ENCODE peak calls at places on chromosomes 2 and 18, in eight cellular contexts. One of them, this sample, is unnamed.

GRCh38 chr2:152301131-152301530 is 33.8 kb upstream of the FMNL2 start:
- DNase-seq in IMR-90: no peak
- DNase-seq in A549: no peak
- DNase-seq in endothelial cell of umbilical vein: no peak
- DNase-seq in adrenal gland: no peak
- DNase-seq in transverse colon: no peak
- DNase-seq in ovary: no peak
- DNase-seq in upper lobe of left lung: no peak
- DNase-seq in this sample: no peak

GRCh38 chr2:101556033-101556459 is 81.1 kb upstream of the RFX8 start:
- DNase-seq in IMR-90: no peak
- DNase-seq in A549: no peak
- DNase-seq in endothelial cell of umbilical vein: no peak
- DNase-seq in adrenal gland: no peak
- DNase-seq in transverse colon: no peak
- DNase-seq in ovary: no peak
- DNase-seq in upper lobe of left lung: no peak
- DNase-seq in this sample: no peak

GRCh38 chr18:25169701-25170100 is 182.3 kb downstream of the ZNF521 start:
- DNase-seq in IMR-90: peak
- DNase-seq in A549: no peak
- DNase-seq in endothelial cell of umbilical vein: no peak
- DNase-seq in adrenal gland: no peak
- DNase-seq in transverse colon: no peak
- DNase-seq in ovary: no peak
- DNase-seq in upper lobe of left lung: no peak
- DNase-seq in this sample: no peak

GRCh38 chr2:72147303-72147970 is at the start of gene CYP26B1:
- DNase-seq in IMR-90: no peak
- DNase-seq in A549: no peak
- DNase-seq in endothelial cell of umbilical vein: peak
- DNase-seq in adrenal gland: peak
- DNase-seq in transverse colon: no peak
- DNase-seq in ovary: peak
- DNase-seq in upper lobe of left lung: no peak
- DNase-seq in this sample: no peak

GRCh38 chr2:182446087-182446486 is 19.3 kb upstream of the PDE1A start:
- DNase-seq in IMR-90: no peak
- DNase-seq in A549: no peak
- DNase-seq in endothelial cell of umbilical vein: no peak
- DNase-seq in adrenal gland: no peak
- DNase-seq in transverse colon: no peak
- DNase-seq in ovary: no peak
- DNase-seq in upper lobe of left lung: no peak
- DNase-seq in this sample: no peak

GRCh38 chr2:95799490-95799889 is 192.1 kb downstream of the ANKRD36C start:
- DNase-seq in IMR-90: no peak
- DNase-seq in A549: no peak
- DNase-seq in endothelial cell of umbilical vein: no peak
- DNase-seq in adrenal gland: no peak
- DNase-seq in transverse colon: no peak
- DNase-seq in ovary: no peak
- DNase-seq in upper lobe of left lung: no peak
- DNase-seq in this sample: no peak

GRCh38 chr2:99956232-99957030 is 186.0 kb downstream of the AFF3 start:
- DNase-seq in IMR-90: no peak
- DNase-seq in A549: no peak
- DNase-seq in endothelial cell of umbilical vein: no peak
- DNase-seq in adrenal gland: no peak
- DNase-seq in transverse colon: no peak
- DNase-seq in ovary: no peak
- DNase-seq in upper lobe of left lung: no peak
- DNase-seq in this sample: no peak

GRCh38 chr2:30979822-30980245 is 158.4 kb downstream of the GALNT14 start:
- DNase-seq in IMR-90: peak
- DNase-seq in A549: peak
- DNase-seq in endothelial cell of umbilical vein: no peak
- DNase-seq in adrenal gland: peak
- DNase-seq in transverse colon: no peak
- DNase-seq in ovary: peak
- DNase-seq in upper lobe of left lung: no peak
- DNase-seq in this sample: no peak

GRCh38 chr2:232268631-232269030 is 109.9 kb upstream of the ALPP start:
- DNase-seq in IMR-90: no peak
- DNase-seq in A549: no peak
- DNase-seq in endothelial cell of umbilical vein: no peak
- DNase-seq in adrenal gland: no peak
- DNase-seq in transverse colon: no peak
- DNase-seq in ovary: no peak
- DNase-seq in upper lobe of left lung: no peak
- DNase-seq in this sample: no peak

GRCh38 chr2:152480870-152481269 is 145.9 kb downstream of the FMNL2 start:
- DNase-seq in IMR-90: no peak
- DNase-seq in A549: no peak
- DNase-seq in endothelial cell of umbilical vein: no peak
- DNase-seq in adrenal gland: no peak
- DNase-seq in transverse colon: no peak
- DNase-seq in ovary: no peak
- DNase-seq in upper lobe of left lung: no peak
- DNase-seq in this sample: no peak

GRCh38 chr2:219736196-219736595 is 108.8 kb downstream of the SLC4A3 start:
- DNase-seq in IMR-90: peak
- DNase-seq in A549: peak
- DNase-seq in endothelial cell of umbilical vein: peak
- DNase-seq in adrenal gland: no peak
- DNase-seq in transverse colon: no peak
- DNase-seq in ovary: no peak
- DNase-seq in upper lobe of left lung: no peak
- DNase-seq in this sample: no peak

GRCh38 chr2:241350530-241350877 is 5.6 kb upstream of the FARP2 start:
- DNase-seq in IMR-90: no peak
- DNase-seq in A549: no peak
- DNase-seq in endothelial cell of umbilical vein: no peak
- DNase-seq in adrenal gland: no peak
- DNase-seq in transverse colon: no peak
- DNase-seq in ovary: no peak
- DNase-seq in upper lobe of left lung: no peak
- DNase-seq in this sample: no peak

GRCh38 chr2:31541853-31542252 is 38.9 kb downstream of the SRD5A2 start:
- DNase-seq in IMR-90: no peak
- DNase-seq in A549: no peak
- DNase-seq in endothelial cell of umbilical vein: no peak
- DNase-seq in adrenal gland: no peak
- DNase-seq in transverse colon: no peak
- DNase-seq in ovary: no peak
- DNase-seq in upper lobe of left lung: no peak
- DNase-seq in this sample: no peak

GRCh38 chr18:55779461-55779710 is 191.4 kb upstream of the TCF4 start:
- DNase-seq in IMR-90: no peak
- DNase-seq in A549: no peak
- DNase-seq in endothelial cell of umbilical vein: no peak
- DNase-seq in adrenal gland: no peak
- DNase-seq in transverse colon: no peak
- DNase-seq in ovary: no peak
- DNase-seq in upper lobe of left lung: peak
- DNase-seq in this sample: no peak

GRCh38 chr2:69221960-69222751 is 164.9 kb downstream of the GFPT1 start:
- DNase-seq in IMR-90: peak
- DNase-seq in A549: no peak
- DNase-seq in endothelial cell of umbilical vein: no peak
- DNase-seq in adrenal gland: no peak
- DNase-seq in transverse colon: no peak
- DNase-seq in ovary: no peak
- DNase-seq in upper lobe of left lung: no peak
- DNase-seq in this sample: no peak

GRCh38 chr2:117979911-117980341 is 33.9 kb downstream of the CCDC93 start:
- DNase-seq in IMR-90: no peak
- DNase-seq in A549: no peak
- DNase-seq in endothelial cell of umbilical vein: no peak
- DNase-seq in adrenal gland: no peak
- DNase-seq in transverse colon: no peak
- DNase-seq in ovary: no peak
- DNase-seq in upper lobe of left lung: no peak
- DNase-seq in this sample: no peak

GRCh38 chr2:103898561-103898960 is 955.4 kb upstream of the POU3F3 start:
- DNase-seq in IMR-90: no peak
- DNase-seq in A549: peak
- DNase-seq in endothelial cell of umbilical vein: no peak
- DNase-seq in adrenal gland: no peak
- DNase-seq in transverse colon: no peak
- DNase-seq in ovary: no peak
- DNase-seq in upper lobe of left lung: no peak
- DNase-seq in this sample: no peak

GRCh38 chr2:28958689-28959088 is 22.4 kb upstream of the TOGARAM2 start:
- DNase-seq in IMR-90: peak
- DNase-seq in A549: peak
- DNase-seq in endothelial cell of umbilical vein: peak
- DNase-seq in adrenal gland: peak
- DNase-seq in transverse colon: peak
- DNase-seq in ovary: peak
- DNase-seq in upper lobe of left lung: peak
- DNase-seq in this sample: peak

GRCh38 chr2:128440666-128441340 is 122.1 kb upstream of the HS6ST1 start:
- DNase-seq in IMR-90: no peak
- DNase-seq in A549: no peak
- DNase-seq in endothelial cell of umbilical vein: no peak
- DNase-seq in adrenal gland: peak
- DNase-seq in transverse colon: no peak
- DNase-seq in ovary: no peak
- DNase-seq in upper lobe of left lung: no peak
- DNase-seq in this sample: peak

GRCh38 chr2:229231469-229231868 is 39.6 kb downstream of the PID1 start:
- DNase-seq in IMR-90: no peak
- DNase-seq in A549: no peak
- DNase-seq in endothelial cell of umbilical vein: no peak
- DNase-seq in adrenal gland: no peak
- DNase-seq in transverse colon: no peak
- DNase-seq in ovary: no peak
- DNase-seq in upper lobe of left lung: no peak
- DNase-seq in this sample: no peak

GRCh38 chr2:96642564-96643350 is at the start of gene FER1L5:
- DNase-seq in IMR-90: peak
- DNase-seq in A549: no peak
- DNase-seq in endothelial cell of umbilical vein: no peak
- DNase-seq in adrenal gland: peak
- DNase-seq in transverse colon: no peak
- DNase-seq in ovary: peak
- DNase-seq in upper lobe of left lung: no peak
- DNase-seq in this sample: no peak

GRCh38 chr2:37645363-37645762 is 26.1 kb downstream of the CDC42EP3 start:
- DNase-seq in IMR-90: peak
- DNase-seq in A549: peak
- DNase-seq in endothelial cell of umbilical vein: peak
- DNase-seq in adrenal gland: no peak
- DNase-seq in transverse colon: no peak
- DNase-seq in ovary: no peak
- DNase-seq in upper lobe of left lung: no peak
- DNase-seq in this sample: no peak

GRCh38 chr2:69815717-69816116 is 13.7 kb upstream of the GMCL1 start:
- DNase-seq in IMR-90: no peak
- DNase-seq in A549: no peak
- DNase-seq in endothelial cell of umbilical vein: peak
- DNase-seq in adrenal gland: no peak
- DNase-seq in transverse colon: no peak
- DNase-seq in ovary: no peak
- DNase-seq in upper lobe of left lung: no peak
- DNase-seq in this sample: no peak

GRCh38 chr2:217156801-217157200 is 296.9 kb upstream of the TNP1 start:
- DNase-seq in IMR-90: no peak
- DNase-seq in A549: no peak
- DNase-seq in endothelial cell of umbilical vein: no peak
- DNase-seq in adrenal gland: no peak
- DNase-seq in transverse colon: no peak
- DNase-seq in ovary: no peak
- DNase-seq in upper lobe of left lung: no peak
- DNase-seq in this sample: no peak

GRCh38 chr2:50401772-50402653 is 629.9 kb downstream of the NRXN1 start:
- DNase-seq in IMR-90: peak
- DNase-seq in A549: peak
- DNase-seq in endothelial cell of umbilical vein: peak
- DNase-seq in adrenal gland: peak
- DNase-seq in transverse colon: peak
- DNase-seq in ovary: no peak
- DNase-seq in upper lobe of left lung: peak
- DNase-seq in this sample: peak
- TF ChIP-seq CTCF in IMR-90: peak
- TF ChIP-seq CTCF in A549: peak
- TF ChIP-seq CTCF in endothelial cell of umbilical vein: peak
- TF ChIP-seq CTCF in adrenal gland: peak
- TF ChIP-seq CTCF in transverse colon: peak
- TF ChIP-seq CTCF in ovary: no peak
- TF ChIP-seq CTCF in upper lobe of left lung: peak
- TF ChIP-seq CTCF in this sample: no peak

GRCh38 chr18:3171631-3172030 is 48.1 kb downstream of the MYOM1 start:
- DNase-seq in IMR-90: no peak
- DNase-seq in A549: no peak
- DNase-seq in endothelial cell of umbilical vein: no peak
- DNase-seq in adrenal gland: no peak
- DNase-seq in transverse colon: no peak
- DNase-seq in ovary: no peak
- DNase-seq in upper lobe of left lung: no peak
- DNase-seq in this sample: no peak
- TF ChIP-seq POLR2A in IMR-90: no peak
- TF ChIP-seq POLR2A in A549: no peak
- TF ChIP-seq POLR2A in endothelial cell of umbilical vein: no peak
- TF ChIP-seq POLR2A in adrenal gland: no peak
- TF ChIP-seq POLR2A in transverse colon: no peak
- TF ChIP-seq POLR2A in ovary: no peak
- TF ChIP-seq POLR2A in upper lobe of left lung: no peak
- TF ChIP-seq POLR2A in this sample: no peak

GRCh38 chr2:58893645-58894336 is 652.7 kb upstream of the FANCL start:
- DNase-seq in IMR-90: no peak
- DNase-seq in A549: no peak
- DNase-seq in endothelial cell of umbilical vein: no peak
- DNase-seq in adrenal gland: no peak
- DNase-seq in transverse colon: no peak
- DNase-seq in ovary: no peak
- DNase-seq in upper lobe of left lung: no peak
- DNase-seq in this sample: no peak
- H3K4me3 ChIP-seq in IMR-90: no peak
- H3K4me3 ChIP-seq in A549: no peak
- H3K4me3 ChIP-seq in endothelial cell of umbilical vein: no peak
- H3K4me3 ChIP-seq in adrenal gland: no peak
- H3K4me3 ChIP-seq in transverse colon: no peak
- H3K4me3 ChIP-seq in ovary: no peak
- H3K4me3 ChIP-seq in upper lobe of left lung: no peak
- H3K4me3 ChIP-seq in this sample: no peak

DNA sequence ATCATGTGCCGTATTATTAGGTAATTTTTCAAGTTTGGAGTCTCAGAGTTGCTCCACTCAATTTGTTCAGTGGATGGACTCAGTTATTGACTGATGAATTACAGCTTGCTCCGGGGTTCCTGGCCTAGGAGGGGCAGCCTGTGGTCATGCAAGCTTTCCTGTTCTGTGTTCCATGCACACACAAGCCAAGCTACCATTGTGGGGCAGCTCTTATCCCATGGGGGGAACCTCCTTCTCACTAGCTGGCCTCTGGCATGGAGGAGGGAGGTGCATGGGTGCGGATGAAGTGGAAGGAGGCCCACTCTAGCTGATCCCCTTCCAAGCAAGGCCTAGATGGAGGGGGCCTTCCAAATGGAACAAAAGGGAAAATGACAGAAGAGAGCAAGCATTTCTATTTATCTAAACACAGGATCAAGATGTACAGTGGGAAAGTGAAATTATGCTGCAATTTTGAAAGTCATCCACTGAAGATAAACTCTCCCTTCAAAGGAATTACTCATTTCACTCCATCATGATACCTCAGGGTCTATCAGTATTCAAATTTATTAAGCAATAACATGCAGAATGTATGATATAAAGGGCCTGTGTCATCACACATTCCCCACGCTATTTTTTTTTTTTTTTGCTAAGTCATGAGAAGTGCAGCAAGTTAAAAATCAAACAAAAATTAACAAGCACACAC is 202.7 kb upstream of the SMAD2 start:
- DNase-seq in IMR-90: no peak
- DNase-seq in A549: no peak
- DNase-seq in endothelial cell of umbilical vein: no peak
- DNase-seq in adrenal gland: no peak
- DNase-seq in transverse colon: no peak
- DNase-seq in ovary: no peak
- DNase-seq in upper lobe of left lung: no peak
- DNase-seq in this sample: peak
- TF ChIP-seq CTCF in IMR-90: no peak
- TF ChIP-seq CTCF in A549: no peak
- TF ChIP-seq CTCF in endothelial cell of umbilical vein: no peak
- TF ChIP-seq CTCF in adrenal gland: no peak
- TF ChIP-seq CTCF in transverse colon: no peak
- TF ChIP-seq CTCF in ovary: no peak
- TF ChIP-seq CTCF in upper lobe of left lung: no peak
- TF ChIP-seq CTCF in this sample: no peak